ENCODE peak calls at places on chromosome 17, in eight cellular contexts. One of them, this sample, is unnamed.

GRCh38 chr17:83195330-83196087 is 116.1 kb downstream of the METRNL start:
- DNase-seq in adrenal gland: no peak
- DNase-seq in right lobe of liver: no peak
- DNase-seq in AG10803: peak
- DNase-seq in sigmoid colon: peak
- DNase-seq in heart right ventricle: peak
- DNase-seq in mammary epithelial cell: no peak
- DNase-seq in SK-N-SH: no peak
- DNase-seq in this sample: peak

GRCh38 chr17:43468746-43469544 is 14.8 kb upstream of the DHX8 start:
- DNase-seq in right lobe of liver: no peak
- DNase-seq in heart right ventricle: no peak
- DNase-seq in AG10803: peak
- DNase-seq in SK-N-SH: no peak
- DNase-seq in adrenal gland: no peak
- DNase-seq in mammary epithelial cell: peak
- DNase-seq in sigmoid colon: no peak
- DNase-seq in this sample: peak

GRCh38 chr17:28405632-28406477 is at the start of gene SLC46A1:
- DNase-seq in adrenal gland: peak
- DNase-seq in SK-N-SH: peak
- DNase-seq in right lobe of liver: peak
- DNase-seq in mammary epithelial cell: peak
- DNase-seq in heart right ventricle: peak
- DNase-seq in sigmoid colon: peak
- DNase-seq in AG10803: peak
- DNase-seq in this sample: peak

GRCh38 chr17:61400058-61400785 is 579 bp downstream of the TBX2 start:
- DNase-seq in SK-N-SH: peak
- DNase-seq in adrenal gland: no peak
- DNase-seq in right lobe of liver: no peak
- DNase-seq in mammary epithelial cell: peak
- DNase-seq in heart right ventricle: no peak
- DNase-seq in AG10803: no peak
- DNase-seq in sigmoid colon: peak
- DNase-seq in this sample: peak

GRCh38 chr17:26765860-26766709 is 527.8 kb upstream of the WSB1 start:
- DNase-seq in adrenal gland: no peak
- DNase-seq in SK-N-SH: peak
- DNase-seq in right lobe of liver: no peak
- DNase-seq in sigmoid colon: no peak
- DNase-seq in mammary epithelial cell: no peak
- DNase-seq in heart right ventricle: no peak
- DNase-seq in AG10803: no peak
- DNase-seq in this sample: no peak

GRCh38 chr17:50203086-50203485 is 1.7 kb upstream of the COL1A1 start:
- DNase-seq in SK-N-SH: no peak
- DNase-seq in mammary epithelial cell: no peak
- DNase-seq in adrenal gland: no peak
- DNase-seq in right lobe of liver: peak
- DNase-seq in sigmoid colon: no peak
- DNase-seq in heart right ventricle: no peak
- DNase-seq in AG10803: peak
- DNase-seq in this sample: peak

GRCh38 chr17:29726721-29727252 is 104.1 kb upstream of the CORO6 start:
- DNase-seq in sigmoid colon: no peak
- DNase-seq in SK-N-SH: peak
- DNase-seq in adrenal gland: no peak
- DNase-seq in right lobe of liver: no peak
- DNase-seq in AG10803: peak
- DNase-seq in mammary epithelial cell: no peak
- DNase-seq in heart right ventricle: no peak
- DNase-seq in this sample: no peak

GRCh38 chr17:42817866-42818265 is 6.2 kb downstream of the BECN1 start:
- DNase-seq in AG10803: peak
- DNase-seq in heart right ventricle: no peak
- DNase-seq in right lobe of liver: no peak
- DNase-seq in mammary epithelial cell: peak
- DNase-seq in adrenal gland: no peak
- DNase-seq in sigmoid colon: no peak
- DNase-seq in SK-N-SH: no peak
- DNase-seq in this sample: no peak

GRCh38 chr17:81013642-81014041 is 21.3 kb upstream of the BAIAP2 start:
- DNase-seq in SK-N-SH: no peak
- DNase-seq in mammary epithelial cell: no peak
- DNase-seq in sigmoid colon: no peak
- DNase-seq in heart right ventricle: no peak
- DNase-seq in right lobe of liver: no peak
- DNase-seq in AG10803: no peak
- DNase-seq in adrenal gland: no peak
- DNase-seq in this sample: no peak

GRCh38 chr17:57609878-57610270 is 135.2 kb downstream of the CCDC182 start:
- DNase-seq in mammary epithelial cell: no peak
- DNase-seq in AG10803: no peak
- DNase-seq in adrenal gland: no peak
- DNase-seq in right lobe of liver: no peak
- DNase-seq in heart right ventricle: no peak
- DNase-seq in SK-N-SH: no peak
- DNase-seq in sigmoid colon: no peak
- DNase-seq in this sample: no peak

GRCh38 chr17:1173456-1174370 is 6.1 kb downstream of the ABR start:
- DNase-seq in heart right ventricle: peak
- DNase-seq in AG10803: no peak
- DNase-seq in mammary epithelial cell: no peak
- DNase-seq in SK-N-SH: no peak
- DNase-seq in adrenal gland: no peak
- DNase-seq in sigmoid colon: no peak
- DNase-seq in right lobe of liver: no peak
- DNase-seq in this sample: no peak

GRCh38 chr17:43734376-43734775 is 24.2 kb downstream of the SOST start:
- DNase-seq in right lobe of liver: no peak
- DNase-seq in mammary epithelial cell: peak
- DNase-seq in SK-N-SH: no peak
- DNase-seq in sigmoid colon: no peak
- DNase-seq in heart right ventricle: no peak
- DNase-seq in adrenal gland: peak
- DNase-seq in AG10803: peak
- DNase-seq in this sample: peak

GRCh38 chr17:4870850-4871249 is 28.5 kb upstream of the C17orf107 start:
- DNase-seq in mammary epithelial cell: no peak
- DNase-seq in heart right ventricle: no peak
- DNase-seq in AG10803: no peak
- DNase-seq in adrenal gland: no peak
- DNase-seq in sigmoid colon: no peak
- DNase-seq in SK-N-SH: no peak
- DNase-seq in right lobe of liver: no peak
- DNase-seq in this sample: no peak

GRCh38 chr17:49691086-49691676 is 13.3 kb upstream of the SPOP start:
- DNase-seq in SK-N-SH: no peak
- DNase-seq in adrenal gland: no peak
- DNase-seq in mammary epithelial cell: no peak
- DNase-seq in right lobe of liver: no peak
- DNase-seq in sigmoid colon: peak
- DNase-seq in AG10803: no peak
- DNase-seq in heart right ventricle: no peak
- DNase-seq in this sample: no peak

GRCh38 chr17:49996121-49996494 is 1.1 kb upstream of the DLX3 start:
- DNase-seq in right lobe of liver: no peak
- DNase-seq in sigmoid colon: no peak
- DNase-seq in adrenal gland: no peak
- DNase-seq in AG10803: no peak
- DNase-seq in SK-N-SH: no peak
- DNase-seq in mammary epithelial cell: no peak
- DNase-seq in heart right ventricle: no peak
- DNase-seq in this sample: no peak

GRCh38 chr17:16929281-16929680 is 42.6 kb downstream of the TNFRSF13B start:
- DNase-seq in SK-N-SH: no peak
- DNase-seq in adrenal gland: no peak
- DNase-seq in sigmoid colon: peak
- DNase-seq in AG10803: no peak
- DNase-seq in right lobe of liver: peak
- DNase-seq in heart right ventricle: no peak
- DNase-seq in mammary epithelial cell: no peak
- DNase-seq in this sample: no peak

GRCh38 chr17:51537996-51538550 is 277.7 kb downstream of the UTP18 start:
- DNase-seq in mammary epithelial cell: no peak
- DNase-seq in adrenal gland: no peak
- DNase-seq in SK-N-SH: no peak
- DNase-seq in sigmoid colon: no peak
- DNase-seq in AG10803: no peak
- DNase-seq in heart right ventricle: no peak
- DNase-seq in right lobe of liver: no peak
- DNase-seq in this sample: no peak

GRCh38 chr17:6394055-6394454 is 40.9 kb downstream of the AIPL1 start:
- DNase-seq in sigmoid colon: no peak
- DNase-seq in AG10803: no peak
- DNase-seq in SK-N-SH: no peak
- DNase-seq in heart right ventricle: no peak
- DNase-seq in adrenal gland: no peak
- DNase-seq in mammary epithelial cell: no peak
- DNase-seq in right lobe of liver: no peak
- DNase-seq in this sample: no peak
- TF ChIP-seq CTCF in sigmoid colon: no peak
- TF ChIP-seq CTCF in AG10803: no peak
- TF ChIP-seq CTCF in SK-N-SH: no peak
- TF ChIP-seq CTCF in heart right ventricle: no peak
- TF ChIP-seq CTCF in adrenal gland: no peak
- TF ChIP-seq CTCF in mammary epithelial cell: no peak
- TF ChIP-seq CTCF in right lobe of liver: no peak
- TF ChIP-seq CTCF in this sample: no peak

DNA sequence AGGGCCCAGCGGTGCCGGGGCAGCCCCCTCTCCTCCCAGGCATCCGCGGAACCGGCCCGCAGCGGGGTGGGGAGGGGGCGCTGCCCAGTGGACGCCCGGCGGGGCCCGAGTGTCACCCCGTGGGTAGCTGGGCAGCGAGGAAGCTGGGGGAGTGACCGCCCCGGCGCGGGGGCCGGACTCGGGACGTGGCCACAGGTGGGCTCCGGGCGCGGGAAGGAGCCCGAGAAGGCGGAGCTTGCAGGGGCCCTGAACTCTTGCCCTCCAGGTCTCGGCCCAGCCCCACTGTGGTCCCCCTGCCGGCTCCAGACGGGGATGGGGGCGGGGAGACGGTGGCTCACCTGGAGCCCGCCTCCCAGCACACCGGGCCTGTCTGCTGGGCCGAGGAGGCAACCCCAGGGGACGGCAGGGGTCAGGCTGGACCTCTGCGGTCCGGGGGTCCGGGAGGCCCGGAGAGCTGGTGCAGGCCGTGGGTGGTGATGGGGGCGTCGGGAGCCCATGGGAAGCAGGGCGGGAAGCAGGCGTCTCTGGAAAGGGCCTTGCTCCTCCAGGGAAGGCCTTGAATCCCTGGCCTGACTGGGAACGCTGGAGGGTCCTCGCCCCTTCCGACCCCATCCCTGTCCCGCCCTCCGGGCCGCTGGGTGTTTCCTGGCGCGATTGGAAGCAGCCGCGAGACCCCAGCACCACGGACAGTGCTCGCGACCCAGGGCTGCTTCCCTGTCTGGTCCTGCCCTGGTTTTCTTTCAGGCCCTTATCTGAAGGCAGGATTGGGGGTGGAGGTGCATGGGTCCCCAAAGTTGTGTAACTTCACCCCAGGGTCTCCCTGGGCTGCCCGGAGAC is 1.9 kb downstream of the MGAT5B start:
- DNase-seq in sigmoid colon: no peak
- DNase-seq in AG10803: no peak
- DNase-seq in SK-N-SH: no peak
- DNase-seq in heart right ventricle: no peak
- DNase-seq in adrenal gland: no peak
- DNase-seq in right lobe of liver: no peak
- DNase-seq in mammary epithelial cell: no peak
- DNase-seq in this sample: peak
- H3K4me3 ChIP-seq in sigmoid colon: no peak
- H3K4me3 ChIP-seq in AG10803: no peak
- H3K4me3 ChIP-seq in SK-N-SH: peak
- H3K4me3 ChIP-seq in heart right ventricle: no peak
- H3K4me3 ChIP-seq in adrenal gland: no peak
- H3K4me3 ChIP-seq in right lobe of liver: no peak
- H3K4me3 ChIP-seq in mammary epithelial cell: no peak
- H3K4me3 ChIP-seq in this sample: no peak

GRCh38 chr17:40554646-40555295 is 10.5 kb downstream of the CCR7 start:
- DNase-seq in sigmoid colon: no peak
- DNase-seq in right lobe of liver: peak
- DNase-seq in SK-N-SH: no peak
- DNase-seq in heart right ventricle: no peak
- DNase-seq in AG10803: no peak
- DNase-seq in mammary epithelial cell: no peak
- DNase-seq in adrenal gland: peak
- DNase-seq in this sample: no peak
- TF ChIP-seq CTCF in sigmoid colon: no peak
- TF ChIP-seq CTCF in right lobe of liver: no peak
- TF ChIP-seq CTCF in SK-N-SH: no peak
- TF ChIP-seq CTCF in heart right ventricle: no peak
- TF ChIP-seq CTCF in AG10803: no peak
- TF ChIP-seq CTCF in mammary epithelial cell: no peak
- TF ChIP-seq CTCF in adrenal gland: no peak
- TF ChIP-seq CTCF in this sample: no peak

GRCh38 chr17:48550313-48551205 is 5.7 kb upstream of the HOXB2 start:
- DNase-seq in AG10803: no peak
- DNase-seq in right lobe of liver: no peak
- DNase-seq in adrenal gland: no peak
- DNase-seq in mammary epithelial cell: peak
- DNase-seq in sigmoid colon: peak
- DNase-seq in heart right ventricle: no peak
- DNase-seq in SK-N-SH: no peak
- DNase-seq in this sample: no peak
- H3K4me3 ChIP-seq in AG10803: peak
- H3K4me3 ChIP-seq in right lobe of liver: no peak
- H3K4me3 ChIP-seq in adrenal gland: no peak
- H3K4me3 ChIP-seq in mammary epithelial cell: no peak
- H3K4me3 ChIP-seq in sigmoid colon: peak
- H3K4me3 ChIP-seq in heart right ventricle: no peak
- H3K4me3 ChIP-seq in SK-N-SH: no peak
- H3K4me3 ChIP-seq in this sample: no peak